ENCODE peak calls at places on chromosomes 13 and 19, in six cellular contexts. M is SJCRH30, H is lower leg skin, X is uterus, E is Caco-2, G is C1 segment of cervical spinal cord. O is an unnamed sample.

GRCh38 chr19:40150170-40150569 is 41.1 kb upstream of the MAP3K10 start:
- DNase-seq in M (no peak), H (peak), X (no peak), E (no peak), G (no peak), O (no peak)

GRCh38 chr13:52599037-52599852 is 43.0 kb upstream of the HNRNPA1L2 start:
- DNase-seq in M (no peak), H (no peak), X (no peak), E (no peak), G (no peak), O (no peak)

GRCh38 chr13:71169125-71169524 is 697.9 kb downstream of the DACH1 start:
- DNase-seq in M (no peak), H (no peak), X (no peak), E (no peak), G (no peak), O (no peak)

GRCh38 chr19:35347171-35347929 is at the start of gene FFAR1:
- DNase-seq in M (no peak), H (peak), X (no peak), E (peak), G (no peak), O (no peak)

GRCh38 chr19:5434970-5435641 is 20.1 kb upstream of the ZNRF4 start:
- DNase-seq in M (no peak), H (no peak), X (no peak), E (no peak), G (no peak), O (no peak)

GRCh38 chr19:5339950-5340636 is 519 bp downstream of the PTPRS start:
- DNase-seq in M (no peak), H (no peak), X (no peak), E (no peak), G (no peak), O (no peak)

GRCh38 chr19:54937926-54938325 is 9.4 kb downstream of the NLRP7 start:
- DNase-seq in M (no peak), H (no peak), X (no peak), E (no peak), G (no peak), O (no peak)

GRCh38 chr13:19742651-19743050 is 40.1 kb downstream of the PSPC1 start:
- DNase-seq in M (no peak), H (no peak), X (no peak), E (no peak), G (no peak), O (no peak)

GRCh38 chr13:44679602-44680001 is 103.5 kb upstream of the TSC22D1 start:
- DNase-seq in M (no peak), H (no peak), X (no peak), E (no peak), G (no peak), O (no peak)

GRCh38 chr19:1308718-1309117 is 23.0 kb downstream of the EFNA2 start:
- DNase-seq in M (no peak), H (no peak), X (no peak), E (no peak), G (no peak), O (no peak)

GRCh38 chr19:10872551-10873107 is 1.3 kb downstream of the CARM1 start:
- DNase-seq in M (no peak), H (no peak), X (no peak), E (no peak), G (no peak), O (no peak)

GRCh38 chr13:24788538-24788937 is 24.6 kb downstream of the RNF17 start:
- DNase-seq in M (no peak), H (no peak), X (no peak), E (no peak), G (no peak), O (no peak)

GRCh38 chr13:22110368-22110767 is 439.5 kb downstream of the FGF9 start:
- DNase-seq in M (peak), H (no peak), X (no peak), E (no peak), G (no peak), O (no peak)

GRCh38 chr13:94842901-94843300 is 130.6 kb upstream of the SOX21 start:
- DNase-seq in M (no peak), H (no peak), X (no peak), E (no peak), G (no peak), O (no peak)

GRCh38 chr13:46855166-46855565 is 41.7 kb downstream of the HTR2A start:
- DNase-seq in M (no peak), H (no peak), X (no peak), E (no peak), G (no peak), O (no peak)

GRCh38 chr13:110301606-110302131 is 5.3 kb downstream of the COL4A1 start:
- DNase-seq in M (no peak), H (peak), X (peak), E (no peak), G (no peak), O (no peak)

O was measured in ureter.